ENCODE peak calls at places on chromosomes 6 and 20, in six cellular contexts. E, C, Z, V, B and O are unnamed samples. For H3K4me1, the result is how much of the 10 kb centered on the place peaks cover.

GRCh38 chr6:3876131-3876530 is 27.0 kb downstream of the FAM50B start:
- DNase-seq in Z (no peak), E (peak), C (peak), V (no peak), B (no peak), O (no peak)

GRCh38 chr6:63272397-63272796 is 47.4 kb downstream of the LGSN start:
- DNase-seq in E (peak), Z (no peak), B (peak), V (no peak), C (no peak), O (peak)

GRCh38 chr6:111011360-111012142 is 29.7 kb downstream of the RPF2 start:
- DNase-seq in C (no peak), V (peak), B (peak), Z (no peak), E (peak), O (peak)

GRCh38 chr20:10129749-10130148 is 88.9 kb upstream of the SNAP25 start:
- DNase-seq in V (no peak), B (no peak), Z (no peak), E (no peak), C (no peak), O (no peak)

GRCh38 chr6:803191-803977 is 110.4 kb upstream of the EXOC2 start:
- DNase-seq in V (no peak), B (no peak), Z (no peak), C (no peak), E (no peak), O (no peak)

GRCh38 chr6:63573140-63573898 is 1.0 kb downstream of the LOC128125822 start:
- DNase-seq in C (peak), E (peak), V (peak), Z (peak), B (peak), O (peak)

GRCh38 chr20:32780749-32781402 is 18.7 kb downstream of the DNMT3B start:
- DNase-seq in C (no peak), V (peak), Z (no peak), B (no peak), E (no peak), O (no peak)

GRCh38 chr6:14851286-14851685 is 394.6 kb upstream of the JARID2 start:
- DNase-seq in C (no peak), B (peak), E (no peak), V (no peak), Z (no peak), O (peak)

GRCh38 chr6:4023240-4023639 is 55.7 kb downstream of the FAM217A start:
- DNase-seq in Z (no peak), V (no peak), C (no peak), E (peak), B (no peak), O (no peak)

GRCh38 chr20:17658648-17658993 is 23.4 kb downstream of the RRBP1 start:
- DNase-seq in E (no peak), B (no peak), Z (no peak), C (no peak), V (no peak), O (no peak)
- H3K4me1 ChIP-seq in E (under half), B (under half), Z (under half), C (under half), V (under half), O (half or more)

GRCh38 chr6:108714774-108715414 is 133.3 kb upstream of the ARMC2 start:
- DNase-seq in E (no peak), V (no peak), Z (no peak), B (peak), C (no peak), O (no peak)
- H3K4me1 ChIP-seq in E (under half), V (under half), Z (under half), B (under half), C (under half), O (under half)

GRCh38 chr6:53975966-53976610 is 135.2 kb upstream of the MLIP start:
- DNase-seq in B (peak), V (no peak), C (no peak), E (no peak), Z (no peak), O (no peak)

GRCh38 chr6:53979468-53980067 is 131.7 kb upstream of the MLIP start:
- DNase-seq in V (peak), B (peak), Z (no peak), E (peak), C (no peak), O (peak)

DNA sequence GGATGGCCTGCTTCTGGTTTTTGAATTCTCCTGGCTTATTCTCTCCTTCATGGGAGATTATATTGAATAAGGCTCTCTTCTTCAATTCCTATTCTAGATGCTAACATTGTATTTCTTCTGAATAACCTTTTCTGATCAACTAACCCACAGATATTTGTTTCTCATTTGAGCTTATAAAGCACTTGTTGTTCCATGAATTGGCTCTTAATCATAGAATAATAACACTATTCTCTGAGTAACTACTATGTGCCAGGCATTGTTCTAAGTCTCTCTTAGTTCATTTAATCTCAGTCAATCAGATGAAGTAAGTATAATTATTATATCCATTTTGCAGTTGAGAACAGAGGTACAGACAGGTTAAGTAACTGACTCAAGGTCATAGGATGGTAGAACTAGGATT is 136.3 kb upstream of the MLIP start:
- DNase-seq in V (no peak), B (no peak), E (no peak), C (no peak), Z (no peak), O (no peak)
- H3K4me1 ChIP-seq in V (under half), B (under half), E (under half), C (under half), Z (under half), O (under half)

DNA sequence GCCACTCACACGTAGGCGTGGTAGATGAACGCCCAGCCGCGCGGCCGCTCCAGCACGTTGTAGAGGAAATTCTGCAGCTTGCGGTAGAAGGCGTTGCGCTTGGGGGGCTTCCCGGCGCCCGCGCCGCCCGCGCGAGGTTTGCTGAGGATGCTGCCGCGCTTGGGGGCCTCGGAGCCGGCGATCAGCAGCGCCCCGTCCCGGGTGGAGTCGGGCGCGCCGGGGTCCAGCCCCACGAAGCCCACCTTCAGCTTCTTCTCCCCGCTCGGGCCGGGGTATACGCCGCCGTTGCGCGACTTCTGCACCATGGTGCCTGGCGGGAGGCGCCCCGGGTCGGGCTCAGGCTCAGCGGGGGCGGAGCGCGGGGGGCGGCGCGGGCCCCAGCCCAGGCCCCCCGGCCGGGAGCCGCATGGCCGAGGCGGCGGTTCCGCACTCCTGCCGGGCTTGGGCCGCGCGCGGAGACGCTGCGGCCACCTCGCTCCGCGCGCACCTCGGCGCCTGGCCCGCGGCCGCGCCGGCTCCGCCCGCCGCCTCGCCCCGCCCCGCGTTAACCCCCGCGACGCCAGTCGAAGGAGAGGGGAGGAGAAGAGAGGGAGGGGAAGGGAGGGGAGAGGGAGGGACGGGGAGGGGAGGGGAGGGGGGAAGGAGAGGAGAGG is at the start of gene KCNQ2:
- DNase-seq in V (no peak), Z (no peak), E (no peak), C (no peak), B (no peak), O (no peak)
- H3K4me1 ChIP-seq in V (under half), Z (under half), E (under half), C (under half), B (under half), O (under half)